ENCODE peak calls at places on chromosomes 13 and 19, in ten cellular contexts. I, M, S, B, W, V, F, A, N and L are unnamed samples.

GRCh38 chr19:39969681-39970423 is 1.1 kb upstream of the PSMC4 start:
- DNase-seq in N (no peak), I (no peak), V (no peak), F (no peak), S (no peak), W (peak), M (no peak), B (no peak), A (no peak), L (no peak)

GRCh38 chr19:5452594-5453565 is 2.3 kb upstream of the ZNRF4 start:
- DNase-seq in F (no peak), A (no peak), S (peak), M (peak), W (peak), N (no peak), I (no peak), V (no peak), B (peak), L (no peak)

GRCh38 chr19:39430675-39431593 is 4.8 kb downstream of the RPS16 start:
- DNase-seq in F (peak), N (no peak), S (no peak), I (no peak), W (no peak), B (peak), M (peak), V (peak), A (peak), L (no peak)

GRCh38 chr19:1774999-1775772 is 21.9 kb downstream of the ONECUT3 start:
- DNase-seq in W (peak), A (no peak), B (no peak), F (no peak), I (no peak), V (no peak), N (no peak), S (peak), M (peak), L (no peak)

GRCh38 chr19:3606690-3607289 is at the start of gene TBXA2R:
- DNase-seq in S (peak), V (no peak), I (peak), A (peak), M (peak), W (peak), F (peak), N (peak), B (peak), L (peak)

GRCh38 chr19:39139305-39140194 is 14.0 kb downstream of the PAK4 start:
- DNase-seq in N (no peak), W (no peak), I (no peak), F (no peak), A (no peak), S (peak), B (no peak), V (no peak), M (peak), L (no peak)

GRCh38 chr13:33728271-33729037 is 89.5 kb upstream of the RFC3 start:
- DNase-seq in F (no peak), V (no peak), W (no peak), A (no peak), M (no peak), S (no peak), I (no peak), B (no peak), N (no peak), L (no peak)

GRCh38 chr13:110109910-110110309 is 197.0 kb downstream of the COL4A1 start:
- DNase-seq in M (no peak), F (no peak), W (no peak), B (peak), I (peak), S (peak), A (peak), N (peak), V (peak), L (no peak)

GRCh38 chr13:104295537-104295936 is 1229.3 kb upstream of the SLC10A2 start:
- DNase-seq in M (no peak), F (no peak), S (no peak), N (no peak), I (no peak), B (no peak), A (no peak), V (no peak), W (no peak), L (no peak)

GRCh38 chr13:21613791-21614190 is 9.8 kb upstream of the MICU2 start:
- DNase-seq in I (no peak), W (no peak), N (no peak), F (no peak), V (no peak), M (no peak), A (no peak), S (no peak), B (no peak), L (no peak)

GRCh38 chr13:36857273-36857672 is 38.3 kb downstream of the RFXAP start:
- DNase-seq in B (no peak), W (no peak), I (no peak), N (no peak), V (no peak), A (no peak), S (no peak), F (no peak), M (no peak), L (no peak)

GRCh38 chr19:48615145-48616040 is 517 bp upstream of the FAM83E start:
- DNase-seq in M (peak), S (no peak), B (no peak), W (no peak), A (no peak), I (peak), N (no peak), F (no peak), V (no peak), L (no peak)

GRCh38 chr13:21478881-21479808 is 20.0 kb upstream of the ZDHHC20 start:
- DNase-seq in W (no peak), M (peak), N (peak), A (peak), I (no peak), F (no peak), V (peak), S (peak), B (peak), L (no peak)

GRCh38 chr13:48281556-48281955 is 22.0 kb upstream of the RB1 start:
- DNase-seq in M (no peak), W (no peak), B (no peak), V (no peak), A (no peak), F (no peak), I (no peak), N (no peak), S (no peak), L (no peak)

GRCh38 chr19:954672-955494 is 29.0 kb downstream of the ARID3A start:
- DNase-seq in B (no peak), I (no peak), W (no peak), S (no peak), M (no peak), F (no peak), A (no peak), V (no peak), N (no peak), L (no peak)

GRCh38 chr13:27274631-27275030 is 4.0 kb downstream of the RASL11A start:
- DNase-seq in M (no peak), A (no peak), B (no peak), N (no peak), V (no peak), W (no peak), I (no peak), S (no peak), F (no peak), L (no peak)

GRCh38 chr19:43674630-43674982 is 4.6 kb upstream of the PLAUR start:
- DNase-seq in M (no peak), A (no peak), I (no peak), F (no peak), N (no peak), V (no peak), W (no peak), B (no peak), S (no peak), L (no peak)

GRCh38 chr19:7348587-7349230 is at the start of gene ARHGEF18:
- DNase-seq in F (no peak), N (no peak), A (no peak), S (no peak), I (peak), M (no peak), V (no peak), B (no peak), W (no peak), L (no peak)

GRCh38 chr19:2631213-2631821 is 71.2 kb downstream of the GNG7 start:
- DNase-seq in S (no peak), F (no peak), I (no peak), B (no peak), N (no peak), W (no peak), V (no peak), A (peak), M (no peak), L (no peak)

GRCh38 chr19:1055028-1055425 is 11.9 kb upstream of the ARHGAP45 start:
- DNase-seq in S (no peak), W (no peak), A (no peak), M (no peak), I (no peak), V (no peak), F (no peak), B (no peak), N (no peak), L (no peak)

GRCh38 chr19:35013820-35014754 is 14.0 kb downstream of the GRAMD1A start:
- DNase-seq in N (no peak), M (no peak), A (no peak), S (no peak), W (no peak), V (no peak), I (no peak), B (no peak), F (no peak), L (no peak)

GRCh38 chr13:46962286-46962941 is 65.6 kb upstream of the HTR2A start:
- DNase-seq in B (peak), M (peak), N (peak), V (no peak), F (no peak), A (peak), S (no peak), I (no peak), W (no peak), L (no peak)

GRCh38 chr19:771332-771785 is 20.4 kb downstream of the MISP start:
- DNase-seq in I (no peak), F (no peak), A (peak), B (peak), M (peak), N (no peak), W (peak), V (no peak), S (peak), L (no peak)

GRCh38 chr13:67228909-67229308 is 1.2 kb downstream of the PCDH9 start:
- DNase-seq in N (peak), A (peak), B (no peak), S (no peak), V (no peak), M (no peak), F (no peak), W (no peak), I (no peak), L (no peak)

GRCh38 chr19:21082011-21082975 is at the start of gene ZNF714:
- DNase-seq in W (peak), F (peak), I (peak), B (peak), A (peak), V (peak), S (peak), N (peak), M (peak), L (peak)

GRCh38 chr19:17719730-17720486 is 628 bp downstream of the MAP1S start:
- DNase-seq in A (no peak), M (peak), S (no peak), N (no peak), B (no peak), F (no peak), V (no peak), I (no peak), W (peak), L (no peak)

GRCh38 chr13:53778937-53779336 is 750.3 kb downstream of the OLFM4 start:
- DNase-seq in M (peak), F (no peak), V (no peak), S (no peak), W (no peak), I (no peak), N (no peak), A (no peak), B (no peak), L (no peak)
- TF ChIP-seq CTCF in M (no peak), F (no peak), V (no peak), S (no peak), W (no peak), I (no peak), N (no peak), A (no peak), B (no peak), L (no peak)

DNA sequence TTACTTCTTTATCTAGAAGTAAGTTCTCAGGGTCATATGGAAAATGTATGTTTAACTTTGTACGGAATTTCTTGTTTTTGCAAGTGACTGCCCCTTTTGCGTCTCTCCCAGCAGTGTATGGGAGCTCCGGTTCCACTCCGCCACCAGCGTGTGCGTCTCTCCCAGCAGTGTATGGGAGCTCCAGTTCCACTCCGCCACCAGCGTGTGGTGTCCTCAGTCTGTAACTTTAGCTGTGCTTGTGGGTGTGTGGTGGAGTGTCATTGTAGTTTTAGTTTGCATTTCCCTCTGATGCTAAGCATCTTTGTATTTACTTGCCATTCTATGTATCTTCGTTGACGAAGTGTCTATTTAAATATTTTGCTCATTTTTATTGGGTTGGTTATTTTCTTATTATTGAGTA is 2.4 kb downstream of the CUL4A start:
- DNase-seq in I (no peak), S (peak), B (no peak), V (no peak), N (no peak), A (no peak), W (peak), F (no peak), M (peak), L (no peak)
- TF ChIP-seq CTCF in I (no peak), S (peak), B (peak), V (peak), N (no peak), A (peak), W (no peak), F (no peak), M (peak), L (no peak)

DNA sequence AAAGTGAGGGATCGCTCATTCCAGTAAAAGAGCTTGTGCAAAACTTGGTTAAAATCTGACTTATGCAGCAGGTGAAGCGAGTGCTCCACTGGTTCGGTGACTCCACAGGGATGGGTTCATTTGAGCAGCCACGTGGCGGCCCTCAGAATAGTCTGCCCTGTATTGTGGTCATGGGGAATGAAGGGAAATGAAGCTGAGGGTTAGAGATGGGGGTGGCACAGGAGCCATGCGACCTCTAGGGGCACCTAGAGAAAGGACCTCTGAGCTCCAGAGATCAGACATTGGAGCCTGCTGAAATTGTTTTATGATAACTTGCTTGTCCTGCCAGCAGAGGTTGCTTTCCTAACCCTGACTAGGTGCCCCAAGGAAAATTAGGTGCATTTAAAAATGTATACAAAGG is 26.6 kb downstream of the CBY2 start:
- DNase-seq in F (no peak), B (no peak), I (no peak), M (peak), V (no peak), A (no peak), N (no peak), S (no peak), W (peak), L (no peak)
- TF ChIP-seq CTCF in F (no peak), B (peak), I (no peak), M (peak), V (peak), A (no peak), N (no peak), S (peak), W (peak), L (no peak)

DNA sequence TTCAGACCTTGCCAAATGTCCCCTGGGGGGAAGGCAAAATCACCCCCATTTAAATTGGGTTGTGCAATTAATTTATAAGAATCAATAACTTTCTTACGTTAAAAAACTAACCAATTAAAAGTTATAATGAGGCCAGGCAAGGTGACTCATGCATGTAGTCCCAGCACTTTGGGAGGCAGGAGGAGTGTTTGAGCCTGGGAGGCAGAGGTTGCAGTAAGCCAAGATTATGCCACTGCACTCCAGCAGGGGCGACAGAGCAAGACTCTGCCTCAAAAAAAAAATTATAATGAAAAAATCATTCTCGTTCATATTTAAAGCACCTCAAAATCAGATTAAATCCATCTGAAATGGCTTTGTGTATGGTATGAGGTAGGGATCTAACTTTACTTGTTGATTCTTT is 18.4 kb upstream of the SIGLEC14 start:
- DNase-seq in I (no peak), F (no peak), M (no peak), S (no peak), W (no peak), A (no peak), V (no peak), N (no peak), B (peak), L (no peak)
- TF ChIP-seq CTCF in I (no peak), F (no peak), M (peak), S (peak), W (peak), A (no peak), V (peak), N (peak), B (peak), L (no peak)

GRCh38 chr13:91576590-91576989 is 178.2 kb downstream of the GPC5 start:
- DNase-seq in A (no peak), V (no peak), I (no peak), W (peak), B (no peak), N (no peak), F (no peak), M (peak), S (peak), L (no peak)
- TF ChIP-seq CTCF in A (peak), V (no peak), I (no peak), W (peak), B (peak), N (no peak), F (no peak), M (peak), S (peak), L (no peak)

GRCh38 chr19:45092747-45093678 is at the start of gene PPP1R37:
- DNase-seq in A (peak), B (peak), W (peak), V (peak), N (peak), S (peak), I (peak), M (peak), F (peak), L (peak)
- TF ChIP-seq CTCF in A (peak), B (peak), W (no peak), V (peak), N (peak), S (no peak), I (peak), M (no peak), F (peak), L (peak)

DNA sequence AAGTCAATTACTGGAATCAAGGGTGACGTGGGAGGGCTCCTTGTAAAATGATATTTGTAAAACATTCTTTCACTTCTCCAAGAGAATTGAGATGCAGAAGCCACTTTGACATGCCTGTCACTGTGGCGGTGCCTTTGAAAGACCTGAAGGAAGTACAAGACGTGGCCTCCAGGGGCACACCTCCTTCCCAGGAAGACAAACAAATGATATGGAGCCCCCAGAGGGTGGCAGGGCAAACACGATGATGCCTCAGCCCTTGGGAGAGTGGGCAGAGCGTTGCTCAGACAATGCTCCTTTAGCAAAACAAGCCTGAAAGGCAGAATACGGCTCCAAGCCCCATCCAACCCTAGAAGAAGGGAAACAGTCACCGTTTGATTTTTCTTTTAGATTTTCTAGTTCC is 9.3 kb upstream of the ATP12A start:
- DNase-seq in I (no peak), A (no peak), F (no peak), N (no peak), V (no peak), B (peak), S (peak), W (no peak), M (peak), L (no peak)
- TF ChIP-seq CTCF in I (no peak), A (peak), F (no peak), N (peak), V (no peak), B (peak), S (peak), W (no peak), M (peak), L (no peak)

GRCh38 chr13:28535734-28536133 is 40.8 kb upstream of the FLT1 start:
- DNase-seq in I (no peak), S (no peak), N (no peak), W (no peak), V (no peak), F (no peak), B (no peak), A (no peak), M (no peak), L (no peak)
- TF ChIP-seq CTCF in I (no peak), S (no peak), N (no peak), W (no peak), V (no peak), F (no peak), B (no peak), A (no peak), M (no peak), L (no peak)

GRCh38 chr13:59176775-59177174 is 987.0 kb downstream of the DIAPH3 start:
- DNase-seq in F (no peak), M (peak), V (no peak), I (no peak), B (no peak), S (no peak), N (no peak), A (no peak), W (no peak), L (no peak)

GRCh38 chr13:59182241-59182640 is 981.5 kb downstream of the DIAPH3 start:
- DNase-seq in N (no peak), W (no peak), S (no peak), B (no peak), V (no peak), A (no peak), F (no peak), I (no peak), M (no peak), L (no peak)

GRCh38 chr13:59178344-59178743 is 985.4 kb downstream of the DIAPH3 start:
- DNase-seq in F (no peak), M (peak), I (no peak), V (no peak), A (peak), S (no peak), W (no peak), N (no peak), B (peak), L (no peak)
- TF ChIP-seq CTCF in F (no peak), M (peak), I (no peak), V (peak), A (peak), S (peak), W (no peak), N (peak), B (peak), L (no peak)